ENCODE peak calls at places on chromosomes 12 and 14, in ten cellular contexts. T, H, J, Y, D, Q, Z, U, F and X are unnamed samples.

GRCh38 chr14:21072102-21072501 is 2.0 kb downstream of the ARHGEF40 start:
- DNase-seq in U (no peak), D (no peak), Q (peak; percentile 83), J (no peak), Y (no peak), H (no peak), F (no peak), T (no peak), Z (no peak), X (no peak)

GRCh38 chr14:44613061-44613712 is 106.1 kb upstream of the FSCB start:
- DNase-seq in D (no peak), U (no peak), Q (no peak), T (no peak), J (no peak), Z (no peak), H (no peak), F (no peak), Y (no peak), X (no peak)

GRCh38 chr14:68580676-68581075 is 212.2 kb downstream of the ZFP36L1 start:
- DNase-seq in F (no peak), J (no peak), D (no peak), Z (no peak), H (no peak), Q (no peak), Y (no peak), T (no peak), U (no peak), X (no peak)

GRCh38 chr12:57001448-57001906 is 4.9 kb downstream of the ZBTB39 start:
- DNase-seq in U (peak; percentile 61), H (peak; percentile 20), Y (peak; percentile 37), T (peak; percentile 68), F (peak; percentile 62), J (peak; percentile 68), Z (peak; percentile 62), Q (peak; percentile 14), D (peak; percentile 74), X (peak; percentile 69)

GRCh38 chr14:56342419-56342901 is 224.2 kb downstream of the PELI2 start:
- DNase-seq in H (no peak), Z (no peak), U (no peak), D (no peak), F (no peak), Q (peak; percentile 75), T (no peak), J (no peak), Y (no peak), X (no peak)

GRCh38 chr12:114888458-114888857 is 204.5 kb upstream of the TBX3 start:
- DNase-seq in H (peak; percentile 38), T (no peak), J (no peak), F (no peak), Y (no peak), Q (peak; percentile 46), D (no peak), Z (no peak), U (no peak), X (no peak)

GRCh38 chr14:95891742-95892141 is 15.1 kb downstream of the TUNAR start:
- DNase-seq in F (no peak), J (no peak), H (peak; percentile 40), Q (peak; percentile 44), Y (no peak), T (no peak), U (no peak), D (no peak), Z (no peak), X (no peak)

GRCh38 chr14:23492618-23493272 is 23.2 kb downstream of the NGDN start:
- DNase-seq in J (no peak), F (no peak), D (no peak), H (no peak), Y (no peak), T (no peak), U (no peak), Z (no peak), Q (no peak), X (no peak)

GRCh38 chr12:20194171-20194570 is 174.2 kb upstream of the PDE3A start:
- DNase-seq in F (no peak), D (no peak), J (no peak), U (no peak), Q (peak; percentile 29), Z (no peak), T (no peak), Y (no peak), H (no peak), X (no peak)

GRCh38 chr12:109580272-109580671 is 6.7 kb downstream of the MVK start:
- DNase-seq in D (no peak), Q (no peak), U (no peak), F (no peak), Z (no peak), H (no peak), T (no peak), Y (no peak), J (peak; percentile 14), X (no peak)

GRCh38 chr12:71791473-71792150 is 36.9 kb downstream of the RAB21 start:
- DNase-seq in Z (no peak), Q (no peak), H (no peak), F (no peak), Y (no peak), J (no peak), U (no peak), T (no peak), D (no peak), X (no peak)

GRCh38 chr12:12872934-12873275 is 18.5 kb upstream of the GPRC5A start:
- DNase-seq in F (no peak), U (no peak), Q (peak; percentile 59), Z (no peak), T (no peak), Y (no peak), H (peak; percentile 86), D (no peak), J (no peak), X (no peak)

GRCh38 chr14:54556535-54556934 is 10.4 kb upstream of the SAMD4A start:
- DNase-seq in F (no peak), Z (no peak), D (no peak), J (no peak), H (no peak), T (no peak), U (no peak), Y (no peak), Q (no peak), X (no peak)

GRCh38 chr12:28870839-28871440 is 278.1 kb upstream of the FAR2 start:
- DNase-seq in J (no peak), Z (no peak), T (no peak), Y (no peak), U (no peak), F (no peak), Q (peak; percentile 20), H (peak; percentile 78), D (no peak), X (no peak)

GRCh38 chr12:85092814-85093370 is 56.7 kb downstream of the LRRIQ1 start:
- DNase-seq in J (no peak), Y (no peak), H (peak; percentile 79), D (no peak), Q (no peak), T (no peak), U (no peak), Z (no peak), F (no peak), X (no peak)

GRCh38 chr12:30201301-30202160 is 417.8 kb upstream of the TMTC1 start:
- DNase-seq in J (peak; percentile 39), Y (no peak), H (no peak), Z (no peak), U (no peak), F (no peak), D (no peak), Q (no peak), T (no peak), X (no peak)

GRCh38 chr14:105701456-105702274 is 175.3 kb downstream of the TMEM121 start:
- DNase-seq in Y (no peak), Q (no peak), Z (no peak), U (no peak), T (no peak), J (no peak), F (no peak), D (no peak), H (no peak), X (no peak)

GRCh38 chr12:82625523-82625922 is 61.2 kb upstream of the TMTC2 start:
- DNase-seq in D (no peak), H (no peak), Q (no peak), F (no peak), Y (no peak), T (no peak), J (no peak), U (no peak), Z (no peak), X (no peak)

DNA sequence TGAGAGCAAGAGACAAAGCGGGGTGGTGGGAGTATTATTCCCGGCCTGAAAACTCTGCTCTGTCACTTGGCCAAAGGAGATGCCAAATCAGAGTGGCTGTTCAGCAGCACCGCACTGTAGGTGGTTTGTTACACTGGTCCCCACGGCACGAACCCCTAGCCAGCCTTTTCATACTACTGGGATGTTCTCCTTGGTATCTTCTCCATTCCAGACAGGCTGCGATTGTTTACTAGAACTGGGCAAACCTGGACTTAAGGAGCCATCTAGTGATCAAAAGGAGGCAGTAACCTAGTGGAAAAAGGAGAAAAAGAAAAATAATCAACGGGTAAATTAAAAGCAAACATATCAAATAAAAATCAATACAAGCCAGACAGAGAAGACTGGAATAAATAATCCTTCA is 58.9 kb upstream of the TMTC2 start:
- DNase-seq in Q (peak; percentile 33), Z (no peak), H (peak; percentile 30), U (no peak), J (no peak), Y (no peak), D (no peak), T (peak; percentile 37), F (no peak), X (no peak)
- TF ChIP-seq CTCF in Q (peak; percentile 60), Z (peak; percentile 50), H (peak; percentile 54), U (peak; percentile 38), J (peak; percentile 7), Y (no peak), D (no peak), T (peak; percentile 36), F (peak; percentile 65), X (peak; percentile 66)

DNA sequence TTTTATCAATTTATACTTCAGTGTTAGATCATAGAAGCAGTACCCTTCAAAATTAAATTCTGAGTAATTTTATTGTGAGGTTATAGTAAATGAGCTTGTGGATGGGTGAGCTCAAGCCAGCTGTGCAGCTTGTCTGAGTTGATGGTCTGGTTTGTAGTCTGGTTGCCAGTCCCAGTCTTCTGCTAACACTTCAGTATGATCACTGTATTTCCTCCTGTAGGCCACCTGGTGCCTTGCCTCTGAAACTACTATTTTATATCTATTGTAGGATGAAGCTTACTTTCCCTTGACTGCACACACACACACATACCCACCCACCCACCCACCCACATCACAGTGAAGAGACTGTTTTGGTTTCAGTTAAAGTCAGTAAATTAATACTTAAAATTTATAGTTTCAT is 496.4 kb downstream of the PCNX1 start:
- DNase-seq in D (no peak), Q (peak; percentile 36), Z (no peak), H (peak; percentile 23), Y (no peak), T (peak; percentile 38), F (no peak), U (peak; percentile 24), J (no peak), X (no peak)
- TF ChIP-seq CTCF in D (no peak), Q (peak; percentile 9), Z (peak; percentile 34), H (no peak), Y (no peak), T (peak; percentile 10), F (peak; percentile 41), U (peak; percentile 50), J (no peak), X (no peak)

GRCh38 chr12:5796171-5797091 is 148.6 kb downstream of the ANO2 start:
- DNase-seq in F (peak; percentile 57), J (no peak), H (no peak), Z (peak; percentile 71), T (peak; percentile 30), D (peak; percentile 32), Y (no peak), U (no peak), Q (no peak), X (no peak)
- TF ChIP-seq CTCF in F (peak; percentile 89), J (peak; percentile 20), H (peak; percentile 14), Z (peak; percentile 97), T (peak; percentile 31), D (peak; percentile 31), Y (peak; percentile 31), U (peak; percentile 82), Q (peak; percentile 37), X (peak; percentile 78)

GRCh38 chr14:99576761-99577705 is 27.0 kb downstream of the CCDC85C start:
- DNase-seq in D (no peak), Y (peak; percentile 60), J (no peak), Q (no peak), F (no peak), Z (no peak), H (no peak), U (no peak), T (no peak), X (no peak)
- TF ChIP-seq CTCF in D (no peak), Y (no peak), J (no peak), Q (no peak), F (no peak), Z (no peak), H (no peak), U (no peak), T (no peak), X (no peak)